ENCODE peak calls at places on chromosomes 6 and 20, in four cellular contexts. One of them, this sample, is unnamed.

GRCh38 chr6:122612838-122613237 is 2.6 kb downstream of the PKIB start:
- DNase-seq in fibroblast of the aortic adventitia: no peak
- DNase-seq in right lobe of liver: no peak
- DNase-seq in glutamatergic neuron: no peak
- DNase-seq in this sample: no peak

GRCh38 chr6:96532399-96532798 is 10.8 kb downstream of the UFL1 start:
- DNase-seq in right lobe of liver: no peak
- DNase-seq in fibroblast of the aortic adventitia: no peak
- DNase-seq in glutamatergic neuron: no peak
- DNase-seq in this sample: no peak

GRCh38 chr20:4512891-4513550 is 208.7 kb upstream of the PRND start:
- DNase-seq in right lobe of liver: no peak
- DNase-seq in glutamatergic neuron: no peak
- DNase-seq in fibroblast of the aortic adventitia: peak; percentile 91
- DNase-seq in this sample: peak; percentile 52

GRCh38 chr6:47420394-47421371 is 56.9 kb upstream of the CD2AP start:
- DNase-seq in right lobe of liver: no peak
- DNase-seq in glutamatergic neuron: no peak
- DNase-seq in fibroblast of the aortic adventitia: peak; percentile 46
- DNase-seq in this sample: no peak

GRCh38 chr20:50728981-50729874 is 2.2 kb upstream of the PARD6B start:
- DNase-seq in right lobe of liver: peak; percentile 39
- DNase-seq in glutamatergic neuron: no peak
- DNase-seq in fibroblast of the aortic adventitia: no peak
- DNase-seq in this sample: no peak

GRCh38 chr6:125808060-125808459 is 17.3 kb downstream of the NCOA7 start:
- DNase-seq in fibroblast of the aortic adventitia: no peak
- DNase-seq in glutamatergic neuron: no peak
- DNase-seq in right lobe of liver: no peak
- DNase-seq in this sample: no peak

GRCh38 chr20:48025661-48026060 is 240.4 kb upstream of the SULF2 start:
- DNase-seq in fibroblast of the aortic adventitia: peak; percentile 41
- DNase-seq in glutamatergic neuron: no peak
- DNase-seq in right lobe of liver: no peak
- DNase-seq in this sample: no peak

GRCh38 chr6:144714031-144714732 is 429.0 kb downstream of the UTRN start:
- DNase-seq in fibroblast of the aortic adventitia: no peak
- DNase-seq in glutamatergic neuron: no peak
- DNase-seq in right lobe of liver: no peak
- DNase-seq in this sample: no peak

GRCh38 chr20:36214684-36215256 is 21.5 kb upstream of the AAR2 start:
- DNase-seq in right lobe of liver: no peak
- DNase-seq in fibroblast of the aortic adventitia: peak; percentile 37
- DNase-seq in glutamatergic neuron: no peak
- DNase-seq in this sample: no peak

GRCh38 chr6:169045486-169045885 is 208.2 kb downstream of the THBS2 start:
- DNase-seq in right lobe of liver: no peak
- DNase-seq in glutamatergic neuron: no peak
- DNase-seq in fibroblast of the aortic adventitia: peak; percentile 61
- DNase-seq in this sample: no peak

GRCh38 chr20:60095456-60095855 is 137.2 kb downstream of the CDH26 start:
- DNase-seq in right lobe of liver: peak; percentile 19
- DNase-seq in glutamatergic neuron: no peak
- DNase-seq in fibroblast of the aortic adventitia: peak; percentile 4
- DNase-seq in this sample: no peak

DNA sequence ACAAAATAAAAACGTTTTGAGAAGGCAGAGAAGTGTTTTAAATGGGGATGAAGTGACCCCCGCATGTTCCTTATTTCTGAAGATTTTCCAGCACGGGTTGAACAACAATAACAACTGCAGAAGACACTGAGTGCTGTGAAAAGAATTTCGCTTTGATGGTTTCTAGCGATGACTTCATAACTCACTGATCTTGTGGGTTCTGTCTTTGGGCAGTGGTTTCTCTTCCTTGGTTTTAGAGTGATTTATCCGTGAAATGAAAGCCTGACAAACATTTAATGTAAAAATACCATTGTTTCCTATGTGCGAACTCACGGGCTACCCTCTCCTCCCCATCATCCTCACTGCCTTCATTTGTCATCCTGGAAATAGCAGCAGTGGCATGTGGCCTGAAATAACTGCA is 793.9 kb downstream of the QKI start:
- DNase-seq in fibroblast of the aortic adventitia: no peak
- DNase-seq in right lobe of liver: no peak
- DNase-seq in glutamatergic neuron: no peak
- DNase-seq in this sample: no peak
- TF ChIP-seq CTCF in fibroblast of the aortic adventitia: no peak
- TF ChIP-seq CTCF in right lobe of liver: no peak
- TF ChIP-seq CTCF in glutamatergic neuron: no peak
- TF ChIP-seq CTCF in this sample: no peak

DNA sequence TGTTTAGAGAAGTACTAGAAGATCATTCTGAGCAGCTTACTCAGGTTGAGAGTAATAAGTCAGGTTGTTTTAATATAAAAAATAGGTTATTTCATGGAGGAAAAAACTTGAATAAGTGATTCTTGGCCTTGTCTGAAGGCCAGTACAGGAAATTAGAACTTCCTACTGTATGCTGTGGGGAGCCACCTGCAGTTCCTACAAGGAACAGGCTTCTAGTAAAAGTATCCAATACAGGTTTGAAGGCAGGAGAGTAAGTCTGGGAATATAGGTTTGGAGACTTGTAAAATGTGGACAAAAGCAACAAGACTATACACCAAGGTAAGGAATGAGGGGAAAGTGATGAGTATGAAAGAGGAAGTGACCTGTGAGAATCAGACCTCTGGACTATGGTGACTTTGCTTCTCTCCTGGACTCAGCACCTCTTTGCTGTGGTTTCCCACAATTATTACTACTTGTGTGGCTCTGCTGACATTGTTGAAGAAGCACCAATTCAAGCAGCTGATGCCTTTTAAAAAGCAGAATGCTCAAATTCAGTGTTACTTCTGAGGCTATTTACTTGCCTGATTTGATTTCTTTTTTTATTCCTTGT is 278.6 kb downstream of the TBC1D7 start:
- DNase-seq in glutamatergic neuron: no peak
- DNase-seq in fibroblast of the aortic adventitia: no peak
- DNase-seq in right lobe of liver: no peak
- DNase-seq in this sample: no peak
- TF ChIP-seq CTCF in glutamatergic neuron: no peak
- TF ChIP-seq CTCF in fibroblast of the aortic adventitia: no peak
- TF ChIP-seq CTCF in right lobe of liver: no peak
- TF ChIP-seq CTCF in this sample: no peak

GRCh38 chr6:105793132-105793531 is 293.0 kb upstream of the PRDM1 start:
- DNase-seq in fibroblast of the aortic adventitia: no peak
- DNase-seq in glutamatergic neuron: no peak
- DNase-seq in right lobe of liver: peak; percentile 73
- DNase-seq in this sample: no peak
- TF ChIP-seq CTCF in fibroblast of the aortic adventitia: no peak
- TF ChIP-seq CTCF in glutamatergic neuron: no peak
- TF ChIP-seq CTCF in right lobe of liver: peak; percentile 55
- TF ChIP-seq CTCF in this sample: no peak

DNA sequence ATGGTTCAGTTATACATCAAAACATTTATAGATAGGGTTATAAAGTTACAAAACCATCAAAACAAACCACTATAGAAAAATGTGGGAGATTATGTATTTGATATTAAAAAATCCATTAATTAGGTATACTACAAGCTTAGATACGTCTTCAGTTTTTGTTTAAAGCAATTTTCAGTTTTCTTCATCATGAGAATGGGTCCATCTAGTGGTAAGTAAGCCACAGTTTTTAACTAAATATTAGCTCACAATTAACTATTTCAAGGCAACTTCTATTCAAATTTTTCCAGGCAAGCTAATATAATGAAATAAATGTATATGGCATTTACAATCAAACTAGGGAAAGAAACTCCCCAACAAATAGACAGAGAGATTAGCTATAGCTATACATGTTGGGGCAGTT is 44.4 kb downstream of the RNGTT start:
- DNase-seq in fibroblast of the aortic adventitia: peak; percentile 25
- DNase-seq in right lobe of liver: no peak
- DNase-seq in glutamatergic neuron: no peak
- DNase-seq in this sample: no peak
- TF ChIP-seq CTCF in fibroblast of the aortic adventitia: peak; percentile 35
- TF ChIP-seq CTCF in right lobe of liver: peak; percentile 46
- TF ChIP-seq CTCF in glutamatergic neuron: peak; percentile 21
- TF ChIP-seq CTCF in this sample: peak; percentile 13

DNA sequence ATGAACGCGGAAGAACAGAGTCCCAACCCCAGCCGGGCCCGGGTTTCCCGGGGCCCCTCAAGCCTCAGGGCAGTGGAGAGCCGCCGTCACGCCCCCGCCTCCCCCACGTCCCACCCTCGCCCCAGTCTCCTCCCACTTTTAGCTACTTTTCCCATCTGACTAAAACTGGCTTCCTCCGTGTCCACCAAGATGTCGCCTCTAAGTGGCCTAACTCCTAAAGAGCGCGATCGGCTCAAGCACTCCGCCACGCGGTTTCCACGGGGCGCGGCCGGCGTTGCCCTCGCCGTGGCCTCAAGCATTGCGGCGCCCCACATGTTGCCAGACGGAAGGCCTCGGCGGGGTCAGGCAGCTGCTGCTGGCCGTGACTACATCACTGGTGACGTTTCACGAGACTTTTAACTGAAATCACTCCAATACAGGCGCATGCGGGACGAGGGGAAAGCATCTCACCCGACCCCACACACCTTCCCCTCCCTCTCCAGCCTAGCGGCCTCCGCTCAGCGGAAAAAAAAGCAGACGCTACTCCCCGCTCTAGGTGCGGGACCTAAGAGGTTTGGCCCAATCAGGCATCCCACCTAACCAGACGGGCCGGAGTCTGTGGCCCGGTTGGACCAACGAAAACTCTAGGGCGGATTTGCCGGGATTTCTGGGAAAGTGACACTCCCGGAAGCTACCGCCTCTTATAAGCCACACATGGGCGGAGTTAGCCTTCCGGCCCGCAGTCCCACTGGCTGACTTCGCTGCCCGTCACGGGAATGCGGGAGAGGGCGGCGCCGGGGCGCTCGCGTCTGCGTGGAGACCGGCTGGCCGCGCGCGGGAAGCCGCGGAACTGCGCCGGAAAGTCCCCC is at the start of gene NXT1:
- DNase-seq in fibroblast of the aortic adventitia: peak; percentile 99
- DNase-seq in right lobe of liver: peak; percentile 98
- DNase-seq in glutamatergic neuron: peak; percentile 96
- DNase-seq in this sample: peak; percentile 96
- TF ChIP-seq CTCF in fibroblast of the aortic adventitia: no peak
- TF ChIP-seq CTCF in right lobe of liver: no peak
- TF ChIP-seq CTCF in glutamatergic neuron: no peak
- TF ChIP-seq CTCF in this sample: no peak

This sample was measured in AG09319.